ENCODE peak calls at places on chromosomes 6 and 20, in five cellular contexts. H is A549, D is heart right ventricle, J is GM12878, N is adipocyte. T is an unnamed sample.

GRCh38 chr6:150070236-150070860 is 1.4 kb upstream of the ULBP3 start:
- DNase-seq in H (no peak), D (no peak), J (no peak), N (no peak), T (no peak)

GRCh38 chr6:125370343-125370742 is 68.6 kb upstream of the HDDC2 start:
- DNase-seq in H (no peak), D (peak; percentile 17), J (no peak), N (no peak), T (no peak)

GRCh38 chr20:36461600-36462439 is 79.5 kb upstream of the MYL9 start:
- DNase-seq in H (no peak), D (peak; percentile 74), J (no peak), N (peak; percentile 77), T (peak; percentile 63)

GRCh38 chr20:10487354-10488115 is 52.4 kb downstream of the SLX4IP start:
- DNase-seq in H (no peak), D (no peak), J (no peak), N (peak; percentile 37), T (no peak)

GRCh38 chr20:48813446-48813747 is 14.4 kb downstream of the PREX1 start:
- DNase-seq in H (no peak), D (no peak), J (no peak), N (no peak), T (no peak)

GRCh38 chr20:46974669-46975434 is 80.2 kb downstream of the EYA2 start:
- DNase-seq in H (no peak), D (no peak), J (no peak), N (no peak), T (no peak)

GRCh38 chr6:17950095-17950494 is 37.3 kb downstream of the KIF13A start:
- DNase-seq in H (no peak), D (no peak), J (no peak), N (no peak), T (no peak)

GRCh38 chr20:61524956-61525666 is 273.1 kb downstream of the CDH4 start:
- DNase-seq in H (no peak), D (no peak), J (no peak), N (no peak), T (no peak)

GRCh38 chr6:5851261-5851757 is 155.4 kb downstream of the NRN1 start:
- DNase-seq in H (peak; percentile 13), D (peak; percentile 47), J (no peak), N (peak; percentile 9), T (no peak)

GRCh38 chr6:72619883-72620696 is 1.8 kb upstream of the KCNQ5 start:
- DNase-seq in H (no peak), D (peak; percentile 21), J (peak; percentile 65), N (peak; percentile 62), T (no peak)

GRCh38 chr6:3617681-3618299 is 133.7 kb downstream of the PXDC1 start:
- DNase-seq in H (no peak), D (no peak), J (no peak), N (no peak), T (no peak)

GRCh38 chr6:37602360-37602759 is 95.3 kb downstream of the MDGA1 start:
- DNase-seq in H (no peak), D (no peak), J (no peak), N (peak; percentile 59), T (no peak)

GRCh38 chr20:63966172-63966943 is 3.4 kb downstream of the ZNF512B start:
- DNase-seq in H (no peak), D (peak; percentile 12), J (no peak), N (no peak), T (no peak)

GRCh38 chr6:150228067-150228733 is 85.4 kb downstream of the PPP1R14C start:
- DNase-seq in H (no peak), D (no peak), J (no peak), N (no peak), T (no peak)

GRCh38 chr20:23588434-23589403 is 17.0 kb downstream of the CST9 start:
- DNase-seq in H (no peak), D (no peak), J (no peak), N (no peak), T (no peak)

GRCh38 chr6:1662532-1662931 is 52.8 kb downstream of the FOXC1 start:
- DNase-seq in H (no peak), D (no peak), J (no peak), N (peak; percentile 71), T (no peak)

GRCh38 chr6:11282245-11282644 is 49.8 kb upstream of the NEDD9 start:
- DNase-seq in H (no peak), D (no peak), J (no peak), N (no peak), T (no peak)

GRCh38 chr6:98843274-98844243 is 9.2 kb downstream of the POU3F2 start:
- DNase-seq in H (no peak), D (no peak), J (no peak), N (no peak), T (no peak)

GRCh38 chr20:32244150-32244823 is 33.2 kb upstream of the KIF3B start:
- DNase-seq in H (no peak), D (no peak), J (no peak), N (no peak), T (no peak)

GRCh38 chr20:35791823-35792222 is 20.0 kb downstream of the PHF20 start:
- DNase-seq in H (no peak), D (no peak), J (no peak), N (peak; percentile 91), T (no peak)

GRCh38 chr6:12158686-12159415 is 131.3 kb upstream of the EDN1 start:
- DNase-seq in H (no peak), D (no peak), J (no peak), N (no peak), T (no peak)

GRCh38 chr6:135871878-135872277 is 20.4 kb downstream of the PDE7B start:
- DNase-seq in H (no peak), D (no peak), J (no peak), N (no peak), T (no peak)

DNA sequence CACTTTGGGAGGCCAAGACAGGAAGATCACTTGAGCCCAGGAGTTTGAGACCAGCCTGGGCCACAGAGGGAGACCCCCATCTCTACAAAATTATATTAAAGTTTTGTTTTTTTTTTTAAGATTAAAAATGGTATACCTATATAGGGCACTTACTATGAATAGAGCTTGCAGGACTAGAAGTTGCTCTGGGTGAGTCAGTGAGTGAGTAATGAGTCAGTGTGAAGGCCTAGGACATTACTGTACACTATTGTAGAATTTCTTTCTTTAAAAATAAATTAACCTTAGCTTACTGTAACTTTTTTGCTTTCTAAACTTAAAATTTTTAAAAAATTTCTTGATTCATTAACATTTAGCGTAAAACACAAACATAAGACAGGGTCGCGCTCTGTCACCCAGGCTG is 29.7 kb downstream of the STK35 start:
- DNase-seq in H (no peak), D (no peak), J (no peak), N (peak; percentile 57), T (no peak)
- H3K4me1 ChIP-seq in H (peaks cover 40% of the 10 kb centered on the region), D (peaks cover 94% of the 10 kb centered on the region), J (no peaks in the 10 kb centered on the region), N (peaks cover 62% of the 10 kb centered on the region), T (peaks cover 27% of the 10 kb centered on the region)

GRCh38 chr6:143696327-143697000 is 18.7 kb downstream of the PHACTR2 start:
- DNase-seq in H (no peak), D (no peak), J (no peak), N (no peak), T (no peak)

GRCh38 chr6:143695106-143696059 is 17.6 kb downstream of the PHACTR2 start:
- DNase-seq in H (no peak), D (no peak), J (no peak), N (no peak), T (no peak)

GRCh38 chr6:143698329-143698728 is 20.6 kb downstream of the PHACTR2 start:
- DNase-seq in H (no peak), D (no peak), J (no peak), N (no peak), T (no peak)

GRCh38 chr6:143698759-143699750 is 21.3 kb downstream of the PHACTR2 start:
- DNase-seq in H (no peak), D (no peak), J (no peak), N (no peak), T (no peak)

DNA sequence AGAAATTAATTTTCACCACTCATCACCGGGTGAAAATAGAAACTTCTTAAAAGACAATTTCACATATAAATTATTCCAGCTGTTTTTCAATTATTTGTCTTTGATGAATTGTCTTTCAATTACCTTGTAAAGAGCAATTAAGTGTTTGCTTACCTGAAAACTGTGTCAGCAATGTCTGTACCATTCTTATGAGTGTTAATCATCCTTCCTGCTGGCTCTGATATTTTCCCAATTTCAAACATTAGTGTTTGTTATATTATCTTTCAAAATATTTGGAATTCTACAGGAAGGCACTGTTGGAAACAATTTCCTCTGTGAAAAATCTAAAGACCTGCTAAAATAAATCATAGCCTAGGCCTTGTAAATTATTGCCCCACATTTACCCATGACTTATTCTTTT is 19.6 kb downstream of the PHACTR2 start:
- DNase-seq in H (no peak), D (no peak), J (no peak), N (no peak), T (no peak)
- H3K4me1 ChIP-seq in H (peaks cover 12% of the 10 kb centered on the region), D (peaks cover 100% of the 10 kb centered on the region), J (peaks cover 6% of the 10 kb centered on the region), N (peaks cover 77% of the 10 kb centered on the region), T (no peaks in the 10 kb centered on the region)

GRCh38 chr20:3116341-3116740 is 31.8 kb upstream of the AVP start:
- DNase-seq in H (no peak), D (no peak), J (no peak), N (no peak), T (no peak)

GRCh38 chr20:3121271-3121911 is 36.9 kb upstream of the AVP start:
- DNase-seq in H (no peak), D (no peak), J (no peak), N (no peak), T (no peak)

GRCh38 chr20:3115190-3116107 is 30.9 kb upstream of the AVP start:
- DNase-seq in H (peak; percentile 97), D (no peak), J (peak; percentile 2), N (peak; percentile 81), T (no peak)

GRCh38 chr20:3121955-3122610 is 37.6 kb upstream of the AVP start:
- DNase-seq in H (no peak), D (no peak), J (no peak), N (no peak), T (no peak)

GRCh38 chr20:3119044-3119443 is 34.5 kb upstream of the AVP start:
- DNase-seq in H (no peak), D (no peak), J (no peak), N (no peak), T (no peak)
- H3K4me1 ChIP-seq in H (peaks cover 32% of the 10 kb centered on the region), D (peaks cover 13% of the 10 kb centered on the region), J (no peaks in the 10 kb centered on the region), N (peaks cover 7% of the 10 kb centered on the region), T (no peaks in the 10 kb centered on the region)

GRCh38 chr6:14105547-14105946 is 12.0 kb upstream of the CD83 start:
- DNase-seq in H (no peak), D (no peak), J (no peak), N (no peak), T (no peak)

GRCh38 chr6:14094721-14095120 is 22.9 kb upstream of the CD83 start:
- DNase-seq in H (no peak), D (no peak), J (no peak), N (peak; percentile 28), T (no peak)

GRCh38 chr6:14102330-14102729 is 15.2 kb upstream of the CD83 start:
- DNase-seq in H (no peak), D (no peak), J (no peak), N (no peak), T (no peak)

GRCh38 chr6:14095444-14095843 is 22.1 kb upstream of the CD83 start:
- DNase-seq in H (no peak), D (no peak), J (no peak), N (no peak), T (no peak)

DNA sequence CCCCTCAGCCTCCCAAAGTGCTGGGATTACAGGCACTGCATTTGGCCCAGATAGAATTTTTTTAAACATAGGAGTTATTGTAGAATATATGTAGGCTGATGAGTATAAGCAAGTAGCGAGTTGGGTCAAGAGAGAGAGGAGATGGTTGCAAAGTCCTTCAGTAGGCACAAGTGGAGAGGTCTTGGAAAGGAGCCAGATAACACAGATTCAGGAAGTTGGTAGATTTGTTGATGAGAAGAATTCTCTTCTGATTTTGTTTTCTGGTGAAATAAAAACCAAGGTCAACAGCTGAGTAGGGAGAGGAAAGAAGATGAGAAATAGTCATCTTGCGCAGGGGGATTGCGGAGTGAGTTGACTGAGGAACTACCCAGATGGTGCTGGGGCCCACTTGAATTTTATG is 17.5 kb upstream of the CD83 start:
- DNase-seq in H (no peak), D (no peak), J (no peak), N (no peak), T (no peak)
- H3K4me1 ChIP-seq in H (no peaks in the 10 kb centered on the region), D (no peaks in the 10 kb centered on the region), J (peaks cover 14% of the 10 kb centered on the region), N (no peaks in the 10 kb centered on the region), T (no peaks in the 10 kb centered on the region)